ENCODE peak calls at places on chromosomes 11 and 22, in five cellular contexts. One of them, this sample, is unnamed.

GRCh38 chr11:612201-612960 is 3.4 kb downstream of the IRF7 start:
- DNase-seq in A549: peak; percentile 35
- DNase-seq in CD4-positive, alpha-beta T cell: no peak
- DNase-seq in astrocyte: no peak
- DNase-seq in Calu3: peak; percentile 55
- DNase-seq in this sample: no peak

GRCh38 chr11:122804161-122804560 is 34.1 kb upstream of the CRTAM start:
- DNase-seq in A549: no peak
- DNase-seq in CD4-positive, alpha-beta T cell: no peak
- DNase-seq in astrocyte: no peak
- DNase-seq in Calu3: no peak
- DNase-seq in this sample: no peak

GRCh38 chr11:109303342-109303741 is 118.6 kb upstream of the C11orf87 start:
- DNase-seq in A549: no peak
- DNase-seq in CD4-positive, alpha-beta T cell: no peak
- DNase-seq in astrocyte: no peak
- DNase-seq in Calu3: no peak
- DNase-seq in this sample: no peak

GRCh38 chr11:114892381-114893197 is 214.3 kb downstream of the NXPE2 start:
- DNase-seq in A549: peak; percentile 5
- DNase-seq in CD4-positive, alpha-beta T cell: no peak
- DNase-seq in astrocyte: no peak
- DNase-seq in Calu3: no peak
- DNase-seq in this sample: no peak

GRCh38 chr22:49673048-49673447 is 154.6 kb downstream of the BRD1 start:
- DNase-seq in A549: no peak
- DNase-seq in CD4-positive, alpha-beta T cell: no peak
- DNase-seq in astrocyte: no peak
- DNase-seq in Calu3: no peak
- DNase-seq in this sample: no peak

GRCh38 chr22:46884365-46884764 is 121.9 kb downstream of the TBC1D22A start:
- DNase-seq in A549: no peak
- DNase-seq in CD4-positive, alpha-beta T cell: no peak
- DNase-seq in astrocyte: no peak
- DNase-seq in Calu3: no peak
- DNase-seq in this sample: no peak

GRCh38 chr11:90134420-90135003 is at the start of gene NAALAD2:
- DNase-seq in A549: peak; percentile 2
- DNase-seq in CD4-positive, alpha-beta T cell: no peak
- DNase-seq in astrocyte: peak; percentile 18
- DNase-seq in Calu3: peak; percentile 18
- DNase-seq in this sample: no peak

GRCh38 chr11:75352417-75353206 is 1.2 kb upstream of the ARRB1 start:
- DNase-seq in A549: no peak
- DNase-seq in CD4-positive, alpha-beta T cell: no peak
- DNase-seq in astrocyte: no peak
- DNase-seq in Calu3: peak; percentile 32
- DNase-seq in this sample: no peak

GRCh38 chr22:45082795-45083194 is 73.0 kb upstream of the PHF21B start:
- DNase-seq in A549: no peak
- DNase-seq in CD4-positive, alpha-beta T cell: no peak
- DNase-seq in astrocyte: no peak
- DNase-seq in Calu3: peak; percentile 48
- DNase-seq in this sample: no peak

GRCh38 chr11:121587182-121587581 is 134.4 kb upstream of the SORL1-AS1 start:
- DNase-seq in A549: no peak
- DNase-seq in CD4-positive, alpha-beta T cell: no peak
- DNase-seq in astrocyte: no peak
- DNase-seq in Calu3: no peak
- DNase-seq in this sample: no peak

GRCh38 chr11:125720781-125721180 is 25.3 kb upstream of the PATE1 start:
- DNase-seq in A549: no peak
- DNase-seq in CD4-positive, alpha-beta T cell: no peak
- DNase-seq in astrocyte: peak; percentile 1
- DNase-seq in Calu3: no peak
- DNase-seq in this sample: no peak

GRCh38 chr22:30182365-30182764 is 64.2 kb downstream of the LIF start:
- DNase-seq in A549: no peak
- DNase-seq in CD4-positive, alpha-beta T cell: no peak
- DNase-seq in astrocyte: peak; percentile 39
- DNase-seq in Calu3: no peak
- DNase-seq in this sample: no peak

GRCh38 chr11:109016724-109017123 is 351.9 kb downstream of the DDX10 start:
- DNase-seq in A549: no peak
- DNase-seq in CD4-positive, alpha-beta T cell: no peak
- DNase-seq in astrocyte: no peak
- DNase-seq in Calu3: no peak
- DNase-seq in this sample: no peak

GRCh38 chr11:70364745-70365535 is 33.4 kb upstream of the CTTN start:
- DNase-seq in A549: no peak
- DNase-seq in CD4-positive, alpha-beta T cell: peak; percentile 42
- DNase-seq in astrocyte: no peak
- DNase-seq in Calu3: no peak
- DNase-seq in this sample: no peak

GRCh38 chr11:106231591-106231990 is 154.1 kb downstream of the AASDHPPT start:
- DNase-seq in A549: no peak
- DNase-seq in CD4-positive, alpha-beta T cell: no peak
- DNase-seq in astrocyte: peak; percentile 34
- DNase-seq in Calu3: no peak
- DNase-seq in this sample: no peak

GRCh38 chr11:126072141-126072741 is 9.6 kb upstream of the CDON start:
- DNase-seq in A549: no peak
- DNase-seq in CD4-positive, alpha-beta T cell: no peak
- DNase-seq in astrocyte: peak; percentile 45
- DNase-seq in Calu3: peak; percentile 33
- DNase-seq in this sample: no peak

GRCh38 chr11:115170133-115170815 is 333.9 kb downstream of the CADM1 start:
- DNase-seq in A549: no peak
- DNase-seq in CD4-positive, alpha-beta T cell: no peak
- DNase-seq in astrocyte: no peak
- DNase-seq in Calu3: peak; percentile 10
- DNase-seq in this sample: no peak

GRCh38 chr11:71096751-71097388 is 155.5 kb downstream of the SHANK2 start:
- DNase-seq in A549: no peak
- DNase-seq in CD4-positive, alpha-beta T cell: no peak
- DNase-seq in astrocyte: no peak
- DNase-seq in Calu3: no peak
- DNase-seq in this sample: no peak

GRCh38 chr11:1126491-1126926 is 31.2 kb upstream of the MUC5AC start:
- DNase-seq in A549: no peak
- DNase-seq in CD4-positive, alpha-beta T cell: no peak
- DNase-seq in astrocyte: no peak
- DNase-seq in Calu3: no peak
- DNase-seq in this sample: no peak

GRCh38 chr11:11993814-11994213 is 14.6 kb downstream of the DKK3 start:
- DNase-seq in A549: peak; percentile 75
- DNase-seq in CD4-positive, alpha-beta T cell: no peak
- DNase-seq in astrocyte: peak; percentile 82
- DNase-seq in Calu3: peak; percentile 40
- DNase-seq in this sample: no peak

GRCh38 chr11:92596596-92597317 is 372.1 kb downstream of the FAT3 start:
- DNase-seq in A549: no peak
- DNase-seq in CD4-positive, alpha-beta T cell: no peak
- DNase-seq in astrocyte: peak; percentile 54
- DNase-seq in Calu3: no peak
- DNase-seq in this sample: no peak

GRCh38 chr11:59171508-59172322 is at the start of gene DTX4:
- DNase-seq in A549: peak; percentile 85
- DNase-seq in CD4-positive, alpha-beta T cell: peak; percentile 83
- DNase-seq in astrocyte: peak; percentile 65
- DNase-seq in Calu3: peak; percentile 96
- DNase-seq in this sample: peak; percentile 91

GRCh38 chr11:76410771-76411423 is 29.8 kb downstream of the GVQW3 start:
- DNase-seq in A549: no peak
- DNase-seq in CD4-positive, alpha-beta T cell: no peak
- DNase-seq in astrocyte: no peak
- DNase-seq in Calu3: no peak
- DNase-seq in this sample: no peak

GRCh38 chr11:68643576-68643975 is 40.8 kb upstream of the GAL start:
- DNase-seq in A549: no peak
- DNase-seq in CD4-positive, alpha-beta T cell: no peak
- DNase-seq in astrocyte: no peak
- DNase-seq in Calu3: no peak
- DNase-seq in this sample: no peak

GRCh38 chr11:111978028-111978771 is 41.1 kb downstream of the DIXDC1 start:
- DNase-seq in A549: no peak
- DNase-seq in CD4-positive, alpha-beta T cell: no peak
- DNase-seq in astrocyte: peak; percentile 63
- DNase-seq in Calu3: no peak
- DNase-seq in this sample: no peak

GRCh38 chr22:23763579-23764331 is 965 bp downstream of the C22orf15 start:
- DNase-seq in A549: no peak
- DNase-seq in CD4-positive, alpha-beta T cell: peak; percentile 50
- DNase-seq in astrocyte: no peak
- DNase-seq in Calu3: no peak
- DNase-seq in this sample: no peak

GRCh38 chr22:39144101-39144815 is 8.2 kb downstream of the CBX7 start:
- DNase-seq in A549: no peak
- DNase-seq in CD4-positive, alpha-beta T cell: peak; percentile 36
- DNase-seq in astrocyte: peak; percentile 33
- DNase-seq in Calu3: peak; percentile 35
- DNase-seq in this sample: no peak

GRCh38 chr11:13668957-13669521 is 571 bp downstream of the FAR1 start:
- DNase-seq in A549: peak; percentile 44
- DNase-seq in CD4-positive, alpha-beta T cell: peak; percentile 42
- DNase-seq in astrocyte: no peak
- DNase-seq in Calu3: peak; percentile 34
- DNase-seq in this sample: no peak

GRCh38 chr22:48560389-48560751 is 1267.3 kb downstream of the BRD1 start:
- DNase-seq in A549: no peak
- DNase-seq in CD4-positive, alpha-beta T cell: no peak
- DNase-seq in astrocyte: no peak
- DNase-seq in Calu3: no peak
- DNase-seq in this sample: no peak

GRCh38 chr11:69339916-69340565 is 46.1 kb downstream of the MYEOV start:
- DNase-seq in A549: no peak
- DNase-seq in CD4-positive, alpha-beta T cell: no peak
- DNase-seq in astrocyte: no peak
- DNase-seq in Calu3: no peak
- DNase-seq in this sample: no peak

GRCh38 chr11:34650528-34650927 is 29.6 kb downstream of the EHF start:
- DNase-seq in A549: no peak
- DNase-seq in CD4-positive, alpha-beta T cell: peak; percentile 60
- DNase-seq in astrocyte: peak; percentile 88
- DNase-seq in Calu3: no peak
- DNase-seq in this sample: no peak

GRCh38 chr11:2135018-2135569 is 4.1 kb downstream of the IGF2 start:
- DNase-seq in A549: no peak
- DNase-seq in CD4-positive, alpha-beta T cell: no peak
- DNase-seq in astrocyte: no peak
- DNase-seq in Calu3: no peak
- DNase-seq in this sample: no peak

GRCh38 chr11:71188886-71189767 is 63.2 kb downstream of the SHANK2 start:
- DNase-seq in A549: no peak
- DNase-seq in CD4-positive, alpha-beta T cell: no peak
- DNase-seq in astrocyte: no peak
- DNase-seq in Calu3: no peak
- DNase-seq in this sample: no peak

GRCh38 chr11:27718346-27718852 is 18.1 kb upstream of the BDNF start:
- DNase-seq in A549: peak; percentile 76
- DNase-seq in CD4-positive, alpha-beta T cell: no peak
- DNase-seq in astrocyte: peak; percentile 91
- DNase-seq in Calu3: peak; percentile 48
- DNase-seq in this sample: no peak

GRCh38 chr22:39598017-39598965 is 27.7 kb downstream of the CACNA1I start:
- DNase-seq in A549: peak; percentile 14
- DNase-seq in CD4-positive, alpha-beta T cell: peak; percentile 70
- DNase-seq in astrocyte: no peak
- DNase-seq in Calu3: peak; percentile 90
- DNase-seq in this sample: no peak

GRCh38 chr22:43159484-43160178 is 8.3 kb downstream of the TSPO start:
- DNase-seq in A549: no peak
- DNase-seq in CD4-positive, alpha-beta T cell: no peak
- DNase-seq in astrocyte: no peak
- DNase-seq in Calu3: peak; percentile 29
- DNase-seq in this sample: no peak
- TF ChIP-seq CTCF in A549: no peak
- TF ChIP-seq CTCF in CD4-positive, alpha-beta T cell: no peak
- TF ChIP-seq CTCF in astrocyte: peak; percentile 16
- TF ChIP-seq CTCF in Calu3: peak; percentile 65
- TF ChIP-seq CTCF in this sample: no peak

DNA sequence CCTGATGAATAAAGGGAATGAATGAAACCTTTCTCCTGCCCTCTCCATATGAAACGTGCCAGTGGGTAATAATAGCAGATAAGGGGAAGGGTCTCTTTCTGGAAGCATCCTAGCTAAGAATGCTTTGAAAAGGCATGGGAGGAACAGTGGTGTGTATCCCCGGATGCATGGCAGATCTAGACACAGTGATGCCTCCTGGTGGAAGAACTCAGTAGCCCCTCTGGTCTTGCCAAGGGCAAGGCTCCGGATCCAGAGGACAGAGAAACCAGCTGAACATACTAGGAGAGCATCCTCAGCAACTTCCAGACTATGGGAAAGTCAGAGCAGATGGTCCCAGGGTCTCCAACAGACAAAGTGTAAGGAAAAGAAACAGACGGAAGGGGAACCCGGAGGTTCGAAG is 6.4 kb downstream of the BAIAP2L2 start:
- DNase-seq in A549: peak; percentile 44
- DNase-seq in CD4-positive, alpha-beta T cell: no peak
- DNase-seq in astrocyte: no peak
- DNase-seq in Calu3: no peak
- DNase-seq in this sample: no peak
- TF ChIP-seq CTCF in A549: no peak
- TF ChIP-seq CTCF in CD4-positive, alpha-beta T cell: no peak
- TF ChIP-seq CTCF in astrocyte: no peak
- TF ChIP-seq CTCF in Calu3: no peak
- TF ChIP-seq CTCF in this sample: no peak

GRCh38 chr11:67369801-67370284 is 3.6 kb downstream of the CLCF1 start:
- DNase-seq in A549: no peak
- DNase-seq in CD4-positive, alpha-beta T cell: no peak
- DNase-seq in astrocyte: no peak
- DNase-seq in Calu3: no peak
- DNase-seq in this sample: no peak
- TF ChIP-seq CTCF in A549: no peak
- TF ChIP-seq CTCF in CD4-positive, alpha-beta T cell: no peak
- TF ChIP-seq CTCF in astrocyte: no peak
- TF ChIP-seq CTCF in Calu3: no peak
- TF ChIP-seq CTCF in this sample: no peak

GRCh38 chr11:94543695-94544581 is at the start of gene FUT4:
- DNase-seq in A549: peak; percentile 66
- DNase-seq in CD4-positive, alpha-beta T cell: peak; percentile 66
- DNase-seq in astrocyte: peak; percentile 75
- DNase-seq in Calu3: peak; percentile 94
- DNase-seq in this sample: peak; percentile 44
- TF ChIP-seq CTCF in A549: no peak
- TF ChIP-seq CTCF in CD4-positive, alpha-beta T cell: peak; percentile 5
- TF ChIP-seq CTCF in astrocyte: no peak
- TF ChIP-seq CTCF in Calu3: no peak
- TF ChIP-seq CTCF in this sample: no peak

This sample was measured in omental fat pad.